ENCODE peak calls at places on chromosome 9, in six cellular contexts. I is cardiac muscle cell, N is PC-9, H is HL-60, S is dorsolateral prefrontal cortex, W is activated B cell treated with CpG ODN at 0.5 μM for 24 hours. G is an unnamed sample.
A peak's percentile ranks its signal among the peaks of the same experiment; 100 is the strongest.

GRCh38 chr9:134344068-134344820 is 18.0 kb downstream of the RXRA start:
- DNase-seq in W (no peak), H (peak; percentile 65), N (no peak), I (no peak), S (no peak), G (no peak)

GRCh38 chr9:92713528-92713927 is 43.6 kb upstream of the IPPK start:
- DNase-seq in S (no peak), N (no peak), H (no peak), W (no peak), I (no peak), G (no peak)

GRCh38 chr9:90055226-90055625 is 450.4 kb downstream of the GADD45G start:
- DNase-seq in H (no peak), W (no peak), I (no peak), S (no peak), N (no peak), G (no peak)

GRCh38 chr9:77952641-77953341 is 78.8 kb downstream of the GNAQ start:
- DNase-seq in I (no peak), W (no peak), N (no peak), H (no peak), S (no peak), G (no peak)

GRCh38 chr9:33813712-33814641 is 3.0 kb upstream of the UBE2R2 start:
- DNase-seq in I (peak; percentile 48), S (no peak), N (no peak), W (no peak), H (peak; percentile 19), G (no peak)

GRCh38 chr9:38022995-38023394 is 46.0 kb downstream of the SHB start:
- DNase-seq in N (peak; percentile 59), I (no peak), S (peak; percentile 75), H (no peak), W (no peak), G (no peak)

GRCh38 chr9:112945620-112946208 is 55.0 kb upstream of the SLC46A2 start:
- DNase-seq in N (peak; percentile 19), W (no peak), I (no peak), S (no peak), H (no peak), G (no peak)

GRCh38 chr9:33166263-33167083 is 663 bp downstream of the B4GALT1 start:
- DNase-seq in N (no peak), I (no peak), W (peak; percentile 55), S (no peak), H (no peak), G (no peak)

GRCh38 chr9:33517373-33517772 is 6.7 kb upstream of the ANKRD18B start:
- DNase-seq in H (peak; percentile 24), I (peak; percentile 39), W (no peak), N (peak; percentile 2), S (no peak), G (no peak)

GRCh38 chr9:100213730-100214477 is 114.9 kb downstream of the INVS start:
- DNase-seq in H (no peak), I (no peak), W (no peak), N (no peak), S (no peak), G (no peak)

GRCh38 chr9:110897899-110898298 is 140.4 kb downstream of the LPAR1 start:
- DNase-seq in I (no peak), N (no peak), H (no peak), W (no peak), S (no peak), G (no peak)

GRCh38 chr9:100459963-100460362 is 13.0 kb upstream of the TMEFF1 start:
- DNase-seq in N (no peak), I (no peak), W (no peak), H (no peak), S (no peak), G (no peak)

G was measured in stimulated activated CD4-positive, alpha-beta T cell treated with anti-CD3 and anti-CD28 coated beads, Interleukin-4, amount 100 ng/mL, for 48 hours.